ENCODE peak calls at places on chromosomes 2 and 18, in eight cellular contexts. One of them, this sample, is unnamed.

GRCh38 chr2:169131587-169132512 is 62.5 kb downstream of the DHRS9 start:
- DNase-seq in osteocyte: no peak
- DNase-seq in pancreas: no peak
- DNase-seq in GDM1: peak
- DNase-seq in left colon: no peak
- DNase-seq in nephron progenitor cell: no peak
- DNase-seq in NCI-H69: peak
- DNase-seq in CD4-positive, CD25-positive, alpha-beta regulatory T cell: peak
- DNase-seq in this sample: no peak

GRCh38 chr18:12023375-12023774 is 42.1 kb downstream of the IMPA2 start:
- DNase-seq in osteocyte: no peak
- DNase-seq in pancreas: no peak
- DNase-seq in GDM1: no peak
- DNase-seq in left colon: no peak
- DNase-seq in nephron progenitor cell: no peak
- DNase-seq in NCI-H69: no peak
- DNase-seq in CD4-positive, CD25-positive, alpha-beta regulatory T cell: no peak
- DNase-seq in this sample: no peak

GRCh38 chr2:2156881-2157280 is 174.2 kb downstream of the MYT1L start:
- DNase-seq in osteocyte: no peak
- DNase-seq in pancreas: no peak
- DNase-seq in GDM1: no peak
- DNase-seq in left colon: no peak
- DNase-seq in nephron progenitor cell: no peak
- DNase-seq in NCI-H69: no peak
- DNase-seq in CD4-positive, CD25-positive, alpha-beta regulatory T cell: no peak
- DNase-seq in this sample: no peak

GRCh38 chr2:187614756-187615155 is 60.5 kb upstream of the TFPI start:
- DNase-seq in osteocyte: no peak
- DNase-seq in pancreas: no peak
- DNase-seq in GDM1: no peak
- DNase-seq in left colon: no peak
- DNase-seq in nephron progenitor cell: no peak
- DNase-seq in NCI-H69: no peak
- DNase-seq in CD4-positive, CD25-positive, alpha-beta regulatory T cell: no peak
- DNase-seq in this sample: no peak

GRCh38 chr2:74884866-74885265 is 50.9 kb downstream of the HK2 start:
- DNase-seq in osteocyte: peak
- DNase-seq in pancreas: no peak
- DNase-seq in GDM1: no peak
- DNase-seq in left colon: no peak
- DNase-seq in nephron progenitor cell: no peak
- DNase-seq in NCI-H69: no peak
- DNase-seq in CD4-positive, CD25-positive, alpha-beta regulatory T cell: no peak
- DNase-seq in this sample: no peak

GRCh38 chr2:130834091-130834922 is 2.4 kb upstream of the ARHGEF4 start:
- DNase-seq in osteocyte: no peak
- DNase-seq in pancreas: peak
- DNase-seq in GDM1: no peak
- DNase-seq in left colon: no peak
- DNase-seq in nephron progenitor cell: no peak
- DNase-seq in NCI-H69: peak
- DNase-seq in CD4-positive, CD25-positive, alpha-beta regulatory T cell: no peak
- DNase-seq in this sample: no peak

GRCh38 chr2:228446732-228447131 is 265.2 kb upstream of the SPHKAP start:
- DNase-seq in osteocyte: no peak
- DNase-seq in pancreas: no peak
- DNase-seq in GDM1: no peak
- DNase-seq in left colon: no peak
- DNase-seq in nephron progenitor cell: no peak
- DNase-seq in NCI-H69: peak
- DNase-seq in CD4-positive, CD25-positive, alpha-beta regulatory T cell: no peak
- DNase-seq in this sample: no peak

GRCh38 chr2:36404312-36404711 is 48.7 kb downstream of the CRIM1 start:
- DNase-seq in osteocyte: no peak
- DNase-seq in pancreas: no peak
- DNase-seq in GDM1: no peak
- DNase-seq in left colon: no peak
- DNase-seq in nephron progenitor cell: no peak
- DNase-seq in NCI-H69: no peak
- DNase-seq in CD4-positive, CD25-positive, alpha-beta regulatory T cell: no peak
- DNase-seq in this sample: no peak

GRCh38 chr2:148781544-148781943 is 93.5 kb upstream of the KIF5C start:
- DNase-seq in osteocyte: no peak
- DNase-seq in pancreas: no peak
- DNase-seq in GDM1: no peak
- DNase-seq in left colon: no peak
- DNase-seq in nephron progenitor cell: no peak
- DNase-seq in NCI-H69: no peak
- DNase-seq in CD4-positive, CD25-positive, alpha-beta regulatory T cell: no peak
- DNase-seq in this sample: no peak

GRCh38 chr2:144091622-144092021 is 428.3 kb downstream of the ZEB2 start:
- DNase-seq in osteocyte: no peak
- DNase-seq in pancreas: no peak
- DNase-seq in GDM1: no peak
- DNase-seq in left colon: no peak
- DNase-seq in nephron progenitor cell: no peak
- DNase-seq in NCI-H69: no peak
- DNase-seq in CD4-positive, CD25-positive, alpha-beta regulatory T cell: no peak
- DNase-seq in this sample: no peak

GRCh38 chr18:24118750-24119577 is 19.9 kb upstream of the CABYR start:
- DNase-seq in osteocyte: no peak
- DNase-seq in pancreas: no peak
- DNase-seq in GDM1: peak
- DNase-seq in left colon: peak
- DNase-seq in nephron progenitor cell: peak
- DNase-seq in NCI-H69: peak
- DNase-seq in CD4-positive, CD25-positive, alpha-beta regulatory T cell: peak
- DNase-seq in this sample: peak

GRCh38 chr2:20190862-20191713 is 33.8 kb downstream of the SDC1 start:
- DNase-seq in osteocyte: no peak
- DNase-seq in pancreas: peak
- DNase-seq in GDM1: no peak
- DNase-seq in left colon: peak
- DNase-seq in nephron progenitor cell: peak
- DNase-seq in NCI-H69: no peak
- DNase-seq in CD4-positive, CD25-positive, alpha-beta regulatory T cell: no peak
- DNase-seq in this sample: peak

GRCh38 chr2:53877556-53877955 is 17.8 kb upstream of the GPR75 start:
- DNase-seq in osteocyte: no peak
- DNase-seq in pancreas: no peak
- DNase-seq in GDM1: no peak
- DNase-seq in left colon: no peak
- DNase-seq in nephron progenitor cell: no peak
- DNase-seq in NCI-H69: no peak
- DNase-seq in CD4-positive, CD25-positive, alpha-beta regulatory T cell: no peak
- DNase-seq in this sample: no peak

GRCh38 chr2:239611222-239611795 is 210.5 kb upstream of the HDAC4 start:
- DNase-seq in osteocyte: peak
- DNase-seq in pancreas: no peak
- DNase-seq in GDM1: no peak
- DNase-seq in left colon: no peak
- DNase-seq in nephron progenitor cell: no peak
- DNase-seq in NCI-H69: peak
- DNase-seq in CD4-positive, CD25-positive, alpha-beta regulatory T cell: no peak
- DNase-seq in this sample: no peak

GRCh38 chr2:192697880-192698279 is 503.1 kb upstream of the TMEFF2 start:
- DNase-seq in osteocyte: no peak
- DNase-seq in pancreas: no peak
- DNase-seq in GDM1: no peak
- DNase-seq in left colon: no peak
- DNase-seq in nephron progenitor cell: no peak
- DNase-seq in NCI-H69: no peak
- DNase-seq in CD4-positive, CD25-positive, alpha-beta regulatory T cell: no peak
- DNase-seq in this sample: no peak

GRCh38 chr2:27710640-27711430 is 47.1 kb downstream of the SLC4A1AP start:
- DNase-seq in osteocyte: no peak
- DNase-seq in pancreas: no peak
- DNase-seq in GDM1: no peak
- DNase-seq in left colon: no peak
- DNase-seq in nephron progenitor cell: no peak
- DNase-seq in NCI-H69: no peak
- DNase-seq in CD4-positive, CD25-positive, alpha-beta regulatory T cell: no peak
- DNase-seq in this sample: no peak

GRCh38 chr18:10094154-10094553 is 180.3 kb downstream of the VAPA start:
- DNase-seq in osteocyte: no peak
- DNase-seq in pancreas: no peak
- DNase-seq in GDM1: no peak
- DNase-seq in left colon: no peak
- DNase-seq in nephron progenitor cell: no peak
- DNase-seq in NCI-H69: no peak
- DNase-seq in CD4-positive, CD25-positive, alpha-beta regulatory T cell: no peak
- DNase-seq in this sample: no peak

GRCh38 chr2:236634203-236634602 is 64.6 kb downstream of the ACKR3 start:
- DNase-seq in osteocyte: no peak
- DNase-seq in pancreas: no peak
- DNase-seq in GDM1: no peak
- DNase-seq in left colon: no peak
- DNase-seq in nephron progenitor cell: peak
- DNase-seq in NCI-H69: no peak
- DNase-seq in CD4-positive, CD25-positive, alpha-beta regulatory T cell: no peak
- DNase-seq in this sample: no peak

GRCh38 chr2:158493458-158493857 is 36.7 kb downstream of the PKP4 start:
- DNase-seq in osteocyte: no peak
- DNase-seq in pancreas: no peak
- DNase-seq in GDM1: no peak
- DNase-seq in left colon: no peak
- DNase-seq in nephron progenitor cell: no peak
- DNase-seq in NCI-H69: peak
- DNase-seq in CD4-positive, CD25-positive, alpha-beta regulatory T cell: no peak
- DNase-seq in this sample: no peak

GRCh38 chr2:16973586-16974274 is 308.1 kb upstream of the CYRIA start:
- DNase-seq in osteocyte: no peak
- DNase-seq in pancreas: no peak
- DNase-seq in GDM1: no peak
- DNase-seq in left colon: no peak
- DNase-seq in nephron progenitor cell: no peak
- DNase-seq in NCI-H69: no peak
- DNase-seq in CD4-positive, CD25-positive, alpha-beta regulatory T cell: no peak
- DNase-seq in this sample: no peak

GRCh38 chr2:238864207-238865014 is 16.5 kb downstream of the TWIST2 start:
- DNase-seq in osteocyte: peak
- DNase-seq in pancreas: peak
- DNase-seq in GDM1: no peak
- DNase-seq in left colon: peak
- DNase-seq in nephron progenitor cell: peak
- DNase-seq in NCI-H69: peak
- DNase-seq in CD4-positive, CD25-positive, alpha-beta regulatory T cell: no peak
- DNase-seq in this sample: peak

This sample was measured in activated CD4-positive, alpha-beta memory T cell treated with anti-CD3 and anti-CD28 coated beads for 36 hours.